ENCODE peak calls at places on chromosomes 3 and 15, in eight cellular contexts. B is GM12865, G is right lobe of liver, S is fibroblast of villous mesenchyme, N is AG04450, X is transverse colon, K is heart right ventricle, T is fibroblast of mammary gland. J is an unnamed sample.

GRCh38 chr3:98445949-98446406 is 17.0 kb upstream of the OR5K1 start:
- DNase-seq in B (peak; percentile 50), G (no peak), S (no peak), N (no peak), X (no peak), K (no peak), T (no peak), J (no peak)

GRCh38 chr3:151386063-151386462 is 1.5 kb upstream of the P2RY12 start:
- DNase-seq in B (no peak), G (no peak), S (peak; percentile 59), N (no peak), X (no peak), K (no peak), T (peak; percentile 65), J (no peak)

GRCh38 chr3:194189243-194189791 is 53.4 kb downstream of the HES1 start:
- DNase-seq in B (no peak), G (no peak), S (peak; percentile 73), N (no peak), X (no peak), K (no peak), T (no peak), J (peak; percentile 62)

GRCh38 chr3:133531981-133532380 is 41.5 kb upstream of the CDV3 start:
- DNase-seq in B (no peak), G (no peak), S (peak; percentile 86), N (peak; percentile 82), X (no peak), K (no peak), T (peak; percentile 84), J (peak; percentile 74)

GRCh38 chr3:111582114-111582461 is 13.1 kb downstream of the ZBED2 start:
- DNase-seq in B (no peak), G (no peak), S (peak; percentile 65), N (peak; percentile 44), X (no peak), K (no peak), T (peak; percentile 38), J (peak; percentile 89)

GRCh38 chr15:25182736-25183445 is 228.1 kb downstream of the SNRPN start:
- DNase-seq in B (no peak), G (peak; percentile 31), S (no peak), N (no peak), X (no peak), K (no peak), T (no peak), J (no peak)

GRCh38 chr15:83057002-83057401 is 10.1 kb downstream of the BTBD1 start:
- DNase-seq in B (no peak), G (no peak), S (no peak), N (no peak), X (no peak), K (no peak), T (no peak), J (no peak)

GRCh38 chr3:168939651-168940238 is 723.8 kb downstream of the MECOM start:
- DNase-seq in B (no peak), G (no peak), S (no peak), N (no peak), X (no peak), K (no peak), T (no peak), J (no peak)

GRCh38 chr15:43648649-43649429 is at the start of gene CATSPER2:
- DNase-seq in B (no peak), G (no peak), S (no peak), N (no peak), X (no peak), K (no peak), T (no peak), J (no peak)

GRCh38 chr3:11600501-11601282 is 43.0 kb downstream of the VGLL4 start:
- DNase-seq in B (no peak), G (no peak), S (peak; percentile 99), N (peak; percentile 98), X (peak; percentile 65), K (peak; percentile 63), T (peak; percentile 99), J (peak; percentile 98)

GRCh38 chr3:186093271-186093900 is 15.5 kb downstream of the ETV5 start:
- DNase-seq in B (no peak), G (no peak), S (no peak), N (no peak), X (no peak), K (no peak), T (no peak), J (no peak)
- TF ChIP-seq CTCF in B (no peak), G (no peak), S (peak; percentile 21), N (no peak), X (no peak), K (no peak), T (no peak), J (no peak)

GRCh38 chr3:118828351-118828750 is 206.3 kb downstream of the IGSF11 start:
- DNase-seq in B (no peak), G (no peak), S (no peak), N (no peak), X (no peak), K (no peak), T (no peak), J (no peak)
- H3K4me3 ChIP-seq in B (no peak overlapping the region), G (no peak overlapping the region), S (no peak overlapping the region), N (no peak overlapping the region), X (no peak overlapping the region), K (no peak overlapping the region), T (no peak overlapping the region), J (no peak overlapping the region)

DNA sequence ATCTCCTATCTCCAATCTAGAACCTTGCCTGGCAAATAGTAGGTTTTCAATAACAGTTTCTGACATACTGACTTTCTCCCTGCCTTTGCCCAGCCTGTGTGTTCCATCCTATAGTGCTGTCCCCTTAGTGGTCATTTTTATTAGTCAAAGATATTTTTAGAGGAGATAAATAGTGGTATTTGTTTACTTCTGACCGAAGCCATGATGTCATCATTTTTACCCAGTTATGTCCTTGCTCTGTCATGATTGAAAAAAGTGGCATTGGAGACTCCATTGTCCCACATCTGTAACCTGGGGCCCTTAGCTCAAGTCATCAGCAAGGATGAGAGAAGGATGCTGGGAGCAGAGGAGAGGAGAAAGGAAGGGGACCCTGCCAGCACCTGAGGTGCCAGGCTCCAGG is 80.6 kb upstream of the ATP2B2 start:
- DNase-seq in B (no peak), G (no peak), S (no peak), N (no peak), X (no peak), K (no peak), T (no peak), J (no peak)
- TF ChIP-seq CTCF in B (no peak), G (no peak), S (no peak), N (no peak), X (no peak), K (no peak), T (no peak), J (no peak)

GRCh38 chr3:132254076-132254755 is 63.0 kb upstream of the ACP3 start:
- DNase-seq in B (no peak), G (no peak), S (peak; percentile 27), N (no peak), X (no peak), K (no peak), T (peak; percentile 59), J (no peak)
- H3K4me3 ChIP-seq in B (no peak overlapping the region), G (no peak overlapping the region), S (no peak overlapping the region), N (no peak overlapping the region), X (no peak overlapping the region), K (no peak overlapping the region), T (no peak overlapping the region), J (no peak overlapping the region)

DNA sequence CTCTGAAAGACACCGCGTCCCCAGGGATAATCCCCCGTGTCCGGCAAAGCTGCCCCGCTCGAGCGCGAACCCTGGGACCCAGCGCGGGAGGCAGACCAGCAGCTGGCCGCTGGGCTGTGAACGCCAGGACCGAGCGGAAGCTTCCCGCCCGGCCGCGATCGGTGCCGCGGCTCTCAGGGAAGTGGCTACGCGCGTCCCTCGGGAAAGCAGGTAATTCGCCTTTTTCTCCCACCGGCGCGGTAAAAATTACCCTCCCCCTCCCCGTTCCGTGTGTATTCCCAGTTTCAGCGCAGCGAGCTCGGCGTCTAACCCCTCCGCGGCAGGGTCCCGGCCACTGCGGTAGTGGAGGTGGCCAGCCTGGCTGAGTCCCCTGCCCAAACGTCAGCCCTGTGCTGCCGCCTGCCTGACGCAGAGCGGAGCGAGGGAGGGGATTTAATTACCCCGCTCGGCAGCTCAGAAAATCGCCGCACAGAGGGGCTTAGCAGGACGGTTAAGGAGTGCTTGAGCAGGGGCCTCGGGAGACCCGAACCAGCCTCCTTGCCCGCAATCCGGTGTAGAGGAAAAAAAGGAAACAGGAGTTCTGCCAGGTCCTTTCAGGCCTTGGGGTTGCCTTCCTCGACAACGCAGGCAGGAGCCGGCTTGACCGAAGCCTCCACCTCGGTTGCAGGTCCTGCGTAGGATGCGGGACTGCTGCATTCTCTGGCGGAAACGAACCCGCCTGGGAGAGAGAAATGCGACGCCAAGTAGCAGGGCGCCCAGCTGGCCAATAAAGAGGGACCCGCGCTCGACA is 2.9 kb downstream of the GATA2 start:
- DNase-seq in B (no peak), G (peak; percentile 46), S (peak; percentile 54), N (no peak), X (no peak), K (no peak), T (no peak), J (peak; percentile 45)
- TF ChIP-seq CTCF in B (no peak), G (no peak), S (peak; percentile 16), N (peak; percentile 17), X (no peak), K (no peak), T (no peak), J (no peak)

GRCh38 chr15:31340591-31340990 is 14.0 kb downstream of the KLF13 start:
- DNase-seq in B (no peak), G (no peak), S (no peak), N (no peak), X (no peak), K (no peak), T (no peak), J (no peak)

GRCh38 chr15:31338318-31338878 is 11.8 kb downstream of the KLF13 start:
- DNase-seq in B (peak; percentile 57), G (no peak), S (no peak), N (no peak), X (no peak), K (no peak), T (no peak), J (peak; percentile 31)

GRCh38 chr15:31338879-31339557 is 12.4 kb downstream of the KLF13 start:
- DNase-seq in B (peak; percentile 71), G (peak; percentile 87), S (peak; percentile 74), N (peak; percentile 29), X (no peak), K (peak; percentile 88), T (peak; percentile 85), J (peak; percentile 91)

GRCh38 chr15:31340047-31340446 is 13.4 kb downstream of the KLF13 start:
- DNase-seq in B (no peak), G (no peak), S (no peak), N (no peak), X (no peak), K (no peak), T (no peak), J (no peak)

GRCh38 chr15:31339558-31339895 is 12.9 kb downstream of the KLF13 start:
- DNase-seq in B (no peak), G (no peak), S (no peak), N (no peak), X (no peak), K (no peak), T (no peak), J (no peak)
- H3K4me3 ChIP-seq in B (no peak overlapping the region), G (no peak overlapping the region), S (no peak overlapping the region), N (no peak overlapping the region), X (no peak overlapping the region), K (peak overlapping the region; percentile 21), T (no peak overlapping the region), J (no peak overlapping the region)

GRCh38 chr15:68655686-68656437 is 77.1 kb downstream of the CORO2B start:
- DNase-seq in B (no peak), G (peak; percentile 21), S (no peak), N (no peak), X (no peak), K (no peak), T (no peak), J (no peak)
- TF ChIP-seq CTCF in B (no peak), G (no peak), S (no peak), N (no peak), X (no peak), K (no peak), T (no peak), J (no peak)